ENCODE peak calls at places on chromosomes 16 and 17, in five cellular contexts. X is CD8-positive, alpha-beta T cell; C is A549; N is neural progenitor cell; G is astrocyte of the cerebellum. K is an unnamed sample.

GRCh38 chr17:4833941-4834501 is 881 bp downstream of the MINK1 start:
- DNase-seq in X (no peak), C (peak; percentile 26), N (peak; percentile 15), G (no peak), K (peak; percentile 19)

GRCh38 chr17:30808785-30809286 is 15.7 kb downstream of the CRLF3 start:
- DNase-seq in X (no peak), C (no peak), N (no peak), G (no peak), K (no peak)

GRCh38 chr16:77289331-77289809 is 90.2 kb downstream of the SYCE1L start:
- DNase-seq in X (no peak), C (peak; percentile 88), N (no peak), G (peak; percentile 4), K (no peak)

GRCh38 chr17:79365836-79366831 is 244.7 kb downstream of the RBFOX3 start:
- DNase-seq in X (no peak), C (no peak), N (no peak), G (no peak), K (no peak)

GRCh38 chr17:54948380-54948779 is 20.1 kb downstream of the COX11 start:
- DNase-seq in X (no peak), C (peak; percentile 36), N (no peak), G (peak; percentile 84), K (peak; percentile 93)

GRCh38 chr16:57859331-57859730 is 57.0 kb upstream of the KIFC3 start:
- DNase-seq in X (no peak), C (peak; percentile 82), N (peak; percentile 79), G (no peak), K (no peak)

GRCh38 chr17:29179232-29180036 is 764 bp downstream of the MYO18A start:
- DNase-seq in X (no peak), C (peak; percentile 84), N (peak; percentile 89), G (no peak), K (no peak)

GRCh38 chr16:55179858-55180585 is 144.0 kb upstream of the IRX6 start:
- DNase-seq in X (no peak), C (no peak), N (peak; percentile 54), G (no peak), K (no peak)

GRCh38 chr17:75899767-75900468 is 3.2 kb upstream of the TRIM65 start:
- DNase-seq in X (no peak), C (no peak), N (peak; percentile 1), G (no peak), K (no peak)

GRCh38 chr16:11681526-11681925 is 13.3 kb downstream of the SNN start:
- DNase-seq in X (no peak), C (no peak), N (no peak), G (no peak), K (no peak)

GRCh38 chr16:79430129-79430789 is 170.3 kb downstream of the MAF start:
- DNase-seq in X (no peak), C (no peak), N (no peak), G (no peak), K (no peak)

GRCh38 chr17:37820313-37821024 is 75.6 kb upstream of the HNF1B start:
- DNase-seq in X (no peak), C (no peak), N (no peak), G (no peak), K (no peak)

GRCh38 chr17:47967607-47968252 is 3.2 kb upstream of the CDK5RAP3 start:
- DNase-seq in X (no peak), C (peak; percentile 80), N (no peak), G (peak; percentile 32), K (no peak)

DNA sequence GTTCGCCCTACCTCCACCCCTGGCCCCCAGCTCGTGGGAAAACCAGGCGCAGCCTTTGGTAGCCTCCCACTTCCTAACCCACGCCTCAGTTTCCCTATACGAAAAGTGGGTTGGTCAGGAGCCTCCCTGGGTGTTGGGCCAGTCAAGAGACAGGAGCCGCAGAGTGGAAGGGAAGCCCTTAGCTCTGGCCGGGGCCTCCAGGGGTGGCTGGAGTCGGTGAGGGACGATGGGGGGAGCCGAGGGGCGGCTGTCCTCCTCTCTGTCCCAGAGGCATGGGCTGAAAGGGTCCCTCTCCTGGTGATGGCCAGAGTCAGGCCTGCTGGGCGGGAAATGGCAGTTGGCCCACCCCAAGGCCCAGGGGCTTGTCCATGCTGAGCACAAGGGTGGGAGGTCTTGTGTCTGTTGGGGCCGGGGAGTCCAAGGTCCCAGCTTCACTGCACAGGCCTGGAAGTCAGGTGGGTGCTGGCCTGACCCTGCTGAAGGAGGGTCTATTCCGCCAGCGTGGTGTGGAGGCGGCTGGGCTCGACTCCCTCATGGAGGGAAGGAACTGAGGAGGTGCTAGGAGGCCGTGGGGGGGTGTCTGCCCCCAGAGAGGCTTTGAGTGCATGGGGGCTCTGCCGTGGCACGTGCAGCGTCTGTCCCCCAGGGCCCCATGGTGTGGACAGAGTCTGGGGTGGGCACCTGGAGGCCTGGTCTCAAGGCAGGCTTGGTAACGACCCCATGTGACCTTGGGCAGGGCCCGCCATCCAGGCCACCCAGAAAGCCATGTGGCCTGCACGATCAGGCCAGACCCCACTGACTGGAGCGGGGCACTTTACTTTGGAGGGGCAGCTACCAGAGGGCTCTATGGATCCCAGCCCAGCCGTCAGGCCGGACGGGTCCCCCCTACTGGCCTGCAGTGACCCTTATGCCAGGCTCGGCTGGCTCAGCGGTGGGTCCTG is 1.1 kb downstream of the SLC16A3 start:
- DNase-seq in X (no peak), C (peak; percentile 49), N (peak; percentile 48), G (no peak), K (no peak)
- H3K4me3 ChIP-seq in X (peak overlapping the region; percentile 39), C (peak overlapping the region; percentile 65), N (peak overlapping the region; percentile 60), G (peak overlapping the region; percentile 76), K (peak overlapping the region; percentile 81)

GRCh38 chr17:34527908-34528470 is 51.4 kb upstream of the TMEM132E start:
- DNase-seq in X (no peak), C (peak; percentile 14), N (peak; percentile 63), G (no peak), K (no peak)
- TF ChIP-seq CTCF in X (no peak), C (no peak), N (peak; percentile 62), G (no peak), K (peak; percentile 35)

GRCh38 chr17:57068222-57068658 is 16.8 kb upstream of the AKAP1 start:
- DNase-seq in X (no peak), C (no peak), N (no peak), G (no peak), K (no peak)

GRCh38 chr17:57067781-57068180 is 17.3 kb upstream of the AKAP1 start:
- DNase-seq in X (no peak), C (no peak), N (no peak), G (no peak), K (no peak)

GRCh38 chr17:57067162-57067561 is 17.9 kb upstream of the AKAP1 start:
- DNase-seq in X (no peak), C (no peak), N (no peak), G (no peak), K (no peak)

GRCh38 chr17:57071991-57072944 is 12.8 kb upstream of the AKAP1 start:
- DNase-seq in X (no peak), C (no peak), N (no peak), G (no peak), K (no peak)

DNA sequence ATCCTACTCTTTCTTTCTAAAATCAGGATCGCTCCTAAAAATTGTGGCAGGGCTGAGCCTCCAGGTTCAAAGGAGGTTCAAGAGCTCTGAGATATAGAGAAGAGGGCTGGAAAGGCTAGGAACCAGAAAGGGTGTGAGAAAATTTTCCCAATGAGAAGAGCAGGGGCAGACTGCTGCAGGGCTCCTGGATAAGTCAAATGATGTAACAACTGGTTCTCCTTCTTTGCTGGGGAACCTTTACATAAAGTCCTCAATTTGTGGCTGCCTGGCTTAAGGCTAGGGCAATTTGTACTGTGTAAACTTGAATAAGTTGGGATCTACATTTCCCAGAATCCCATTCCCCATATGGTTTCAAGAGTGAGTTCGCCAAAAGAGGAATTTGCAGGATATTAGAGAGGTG is 16.3 kb upstream of the AKAP1 start:
- DNase-seq in X (no peak), C (no peak), N (no peak), G (no peak), K (no peak)
- H3K4me3 ChIP-seq in X (no peak overlapping the region), C (no peak overlapping the region), N (no peak overlapping the region), G (no peak overlapping the region), K (no peak overlapping the region)

GRCh38 chr16:81996664-81997529 is 14.4 kb downstream of the SDR42E1 start:
- DNase-seq in X (no peak), C (peak; percentile 58), N (peak; percentile 22), G (peak; percentile 64), K (peak; percentile 20)
- TF ChIP-seq CTCF in X (no peak), C (peak; percentile 32), N (peak; percentile 27), G (peak; percentile 54), K (peak; percentile 27)